ENCODE peak calls at places on chromosome 7, in five cellular contexts. L is stimulated activated naive B cell treated with anti-CD40 and anti-IgM and Interleukin-4, amounts not matched to agents 10 μg/mL and 1 μg/mL and 100 μg/mL, for 72 hours; H is T-helper 2 cell; E is T-cell; R is AG08396. Q is an unnamed sample.

GRCh38 chr7:104130726-104131125 is 77.1 kb downstream of the ORC5 start:
- DNase-seq in L (no peak), H (no peak), E (no peak), R (no peak), Q (no peak)

GRCh38 chr7:151426486-151426905 is 13.4 kb downstream of the CRYGN start:
- DNase-seq in L (no peak), H (no peak), E (no peak), R (peak; percentile 81), Q (peak; percentile 63)

GRCh38 chr7:141039366-141039765 is 24.6 kb upstream of the MRPS33 start:
- DNase-seq in L (no peak), H (no peak), E (no peak), R (peak; percentile 54), Q (no peak)

GRCh38 chr7:109213081-109213480 is 643.4 kb downstream of the DNAJB9 start:
- DNase-seq in L (no peak), H (no peak), E (no peak), R (no peak), Q (no peak)

GRCh38 chr7:91408388-91409154 is 144.3 kb downstream of the FZD1 start:
- DNase-seq in L (no peak), H (no peak), E (no peak), R (no peak), Q (no peak)

GRCh38 chr7:84642611-84643010 is 448.0 kb upstream of the SEMA3A start:
- DNase-seq in L (no peak), H (no peak), E (no peak), R (no peak), Q (no peak)

GRCh38 chr7:28957064-28957821 is 887 bp downstream of the TRIL start:
- DNase-seq in L (no peak), H (no peak), E (no peak), R (peak; percentile 31), Q (no peak)

GRCh38 chr7:105493928-105494325 is 28.1 kb downstream of the PUS7 start:
- DNase-seq in L (no peak), H (no peak), E (no peak), R (peak; percentile 80), Q (peak; percentile 82)

GRCh38 chr7:151078233-151079040 is 2.2 kb downstream of the FASTK start:
- DNase-seq in L (no peak), H (no peak), E (no peak), R (no peak), Q (peak; percentile 30)

GRCh38 chr7:138891446-138891810 is 89.8 kb downstream of the KIAA1549 start:
- DNase-seq in L (no peak), H (no peak), E (no peak), R (no peak), Q (peak; percentile 53)

GRCh38 chr7:132609222-132609621 is 33.0 kb upstream of the PLXNA4 start:
- DNase-seq in L (no peak), H (no peak), E (no peak), R (no peak), Q (no peak)

GRCh38 chr7:127832592-127832991 is 180.6 kb downstream of the SND1 start:
- DNase-seq in L (no peak), H (no peak), E (no peak), R (no peak), Q (no peak)

GRCh38 chr7:66921396-66921917 is 432 bp downstream of the TMEM248 start:
- DNase-seq in L (peak; percentile 8), H (peak; percentile 10), E (peak; percentile 3), R (peak; percentile 81), Q (peak; percentile 60)

GRCh38 chr7:137953043-137953691 is 48.7 kb downstream of the CREB3L2 start:
- DNase-seq in L (no peak), H (no peak), E (no peak), R (peak; percentile 51), Q (peak; percentile 71)

GRCh38 chr7:68503400-68503799 is 1094.9 kb upstream of the AUTS2 start:
- DNase-seq in L (no peak), H (no peak), E (no peak), R (no peak), Q (no peak)

GRCh38 chr7:7183833-7184463 is 1.6 kb downstream of the C1GALT1 start:
- DNase-seq in L (no peak), H (no peak), E (no peak), R (peak; percentile 9), Q (no peak)

GRCh38 chr7:155913311-155913710 is 101.0 kb upstream of the SHH start:
- DNase-seq in L (no peak), H (no peak), E (no peak), R (no peak), Q (no peak)

GRCh38 chr7:41870505-41871138 is 167.7 kb upstream of the INHBA start:
- DNase-seq in L (no peak), H (no peak), E (no peak), R (no peak), Q (no peak)

GRCh38 chr7:143965280-143965679 is 10.6 kb downstream of the OR2F1 start:
- DNase-seq in L (no peak), H (no peak), E (no peak), R (no peak), Q (no peak)

GRCh38 chr7:73723813-73724212 is 4.3 kb upstream of the STX1A start:
- DNase-seq in L (no peak), H (no peak), E (no peak), R (no peak), Q (no peak)

GRCh38 chr7:30855936-30856335 is 55.7 kb upstream of the AQP1 start:
- DNase-seq in L (no peak), H (no peak), E (no peak), R (no peak), Q (no peak)

GRCh38 chr7:69645683-69646082 is 47.4 kb downstream of the AUTS2 start:
- DNase-seq in L (no peak), H (no peak), E (no peak), R (no peak), Q (no peak)

GRCh38 chr7:562789-563628 is 43.4 kb upstream of the PDGFA start:
- DNase-seq in L (no peak), H (no peak), E (no peak), R (no peak), Q (no peak)

GRCh38 chr7:155590215-155591023 is 44.1 kb upstream of the CNPY1 start:
- DNase-seq in L (no peak), H (no peak), E (no peak), R (no peak), Q (no peak)

GRCh38 chr7:41125343-41125742 is 577.5 kb downstream of the INHBA start:
- DNase-seq in L (no peak), H (no peak), E (no peak), R (no peak), Q (no peak)

GRCh38 chr7:34016876-34017275 is 111.5 kb downstream of the BMPER start:
- DNase-seq in L (no peak), H (no peak), E (no peak), R (no peak), Q (no peak)

GRCh38 chr7:140425718-140426117 is 21.9 kb downstream of the RAB19 start:
- DNase-seq in L (no peak), H (no peak), E (no peak), R (no peak), Q (no peak)

GRCh38 chr7:123935436-123936381 is 10.7 kb downstream of the SPAM1 start:
- DNase-seq in L (no peak), H (no peak), E (no peak), R (no peak), Q (no peak)

GRCh38 chr7:133355822-133356221 is 102.9 kb downstream of the EXOC4 start:
- DNase-seq in L (no peak), H (no peak), E (no peak), R (no peak), Q (no peak)

GRCh38 chr7:79570904-79571303 is 117.4 kb upstream of the MAGI2 start:
- DNase-seq in L (no peak), H (no peak), E (no peak), R (no peak), Q (no peak)

GRCh38 chr7:135335628-135336139 is 102.0 kb downstream of the STRA8 start:
- DNase-seq in L (peak; percentile 35), H (no peak), E (peak; percentile 6), R (peak; percentile 59), Q (peak; percentile 37)

GRCh38 chr7:151451626-151452025 is 11.7 kb upstream of the CRYGN start:
- DNase-seq in L (no peak), H (no peak), E (no peak), R (no peak), Q (no peak)

GRCh38 chr7:71239517-71239916 is 107.6 kb downstream of the GALNT17 start:
- DNase-seq in L (no peak), H (no peak), E (no peak), R (no peak), Q (no peak)

GRCh38 chr7:103764887-103765286 is 224.6 kb downstream of the RELN start:
- DNase-seq in L (no peak), H (no peak), E (no peak), R (no peak), Q (no peak)

GRCh38 chr7:44194069-44194468 is 4.8 kb upstream of the GCK start:
- DNase-seq in L (no peak), H (no peak), E (no peak), R (no peak), Q (no peak)

GRCh38 chr7:101816499-101817030 is 861 bp upstream of the CUX1 start:
- DNase-seq in L (no peak), H (no peak), E (no peak), R (peak; percentile 76), Q (peak; percentile 54)

GRCh38 chr7:139075031-139075652 is 34.4 kb downstream of the ZC3HAV1 start:
- DNase-seq in L (peak; percentile 35), H (peak; percentile 79), E (peak; percentile 64), R (peak; percentile 77), Q (peak; percentile 84)

GRCh38 chr7:41232086-41232485 is 470.8 kb downstream of the INHBA start:
- DNase-seq in L (no peak), H (no peak), E (no peak), R (no peak), Q (no peak)

Q was measured in AG08395.